ENCODE peak calls at places on chromosomes 12 and 14, in nine cellular contexts. V is A549, L is pancreas, T is AG04449, W is heart left ventricle, R is endodermal cell, O is fibroblast of lung, A is left lung, S is bronchial epithelial cell. M is an unnamed sample.
A peak's percentile ranks its signal among the peaks of the same experiment; 100 is the strongest.

GRCh38 chr12:27626239-27626638 is 70.0 kb upstream of the REP15 start:
- DNase-seq in W (no peak), A (no peak), S (peak; percentile 55), O (no peak), L (no peak), V (no peak), T (no peak), R (peak; percentile 70), M (no peak)

GRCh38 chr12:32756476-32757158 is 920 bp upstream of the YARS2 start:
- DNase-seq in O (peak; percentile 8), V (no peak), W (no peak), S (no peak), R (peak; percentile 63), T (no peak), L (no peak), A (no peak), M (no peak)

GRCh38 chr14:89669209-89669608 is 252.2 kb upstream of the FOXN3 start:
- DNase-seq in V (no peak), T (no peak), W (peak; percentile 31), S (no peak), R (no peak), L (peak; percentile 28), A (no peak), O (no peak), M (no peak)

GRCh38 chr14:51950007-51950406 is 39.3 kb upstream of the RTRAF start:
- DNase-seq in R (no peak), O (peak; percentile 20), A (no peak), S (no peak), L (no peak), T (no peak), W (no peak), V (no peak), M (peak; percentile 16)

GRCh38 chr14:73977896-73978295 is 27.8 kb downstream of the COQ6 start:
- DNase-seq in V (no peak), L (no peak), S (peak; percentile 5), A (no peak), W (no peak), O (peak; percentile 70), T (peak; percentile 23), R (no peak), M (peak; percentile 44)

GRCh38 chr14:31371651-31372050 is 48.7 kb downstream of the HEATR5A start:
- DNase-seq in L (no peak), W (no peak), T (no peak), R (no peak), V (no peak), O (no peak), A (no peak), S (no peak), M (no peak)

GRCh38 chr12:105357162-105357691 is 26.7 kb downstream of the C12orf75 start:
- DNase-seq in V (peak; percentile 60), S (peak; percentile 40), O (no peak), W (no peak), R (no peak), A (no peak), L (no peak), T (no peak), M (no peak)

GRCh38 chr12:58364389-58365086 is 423.2 kb downstream of the ATP23 start:
- DNase-seq in O (peak; percentile 98), R (no peak), T (peak; percentile 99), V (peak; percentile 77), S (peak; percentile 94), L (no peak), W (no peak), A (no peak), M (peak; percentile 97)

GRCh38 chr14:22391908-22392307 is 197.1 kb downstream of the DAD1 start:
- DNase-seq in S (peak; percentile 72), O (peak; percentile 70), T (no peak), R (peak; percentile 85), A (no peak), V (peak; percentile 67), W (peak; percentile 61), L (peak; percentile 55), M (peak; percentile 37)
- H3K4me3 ChIP-seq in S (no peak overlapping the region), O (no peak overlapping the region), T (no peak overlapping the region), R (no peak overlapping the region), A (no peak overlapping the region), V (no peak overlapping the region), W (no peak overlapping the region), L (no peak overlapping the region), M (no peak overlapping the region)

GRCh38 chr12:124499873-124500231 is 67.6 kb downstream of the NCOR2 start:
- DNase-seq in O (no peak), A (no peak), S (no peak), T (no peak), W (no peak), L (no peak), V (no peak), R (peak; percentile 73), M (no peak)

GRCh38 chr12:124498178-124498869 is 69.1 kb downstream of the NCOR2 start:
- DNase-seq in A (no peak), S (no peak), R (no peak), V (no peak), W (no peak), L (no peak), O (peak; percentile 94), T (no peak), M (peak; percentile 51)

GRCh38 chr12:124497658-124498057 is 69.8 kb downstream of the NCOR2 start:
- DNase-seq in O (peak; percentile 91), V (no peak), W (peak; percentile 85), L (peak; percentile 71), T (no peak), R (no peak), A (no peak), S (peak; percentile 74), M (peak; percentile 94)

GRCh38 chr12:124500232-124501079 is 67.0 kb downstream of the NCOR2 start:
- DNase-seq in W (no peak), O (no peak), A (peak; percentile 77), V (no peak), R (peak; percentile 94), L (no peak), S (peak; percentile 49), T (no peak), M (peak; percentile 35)

DNA sequence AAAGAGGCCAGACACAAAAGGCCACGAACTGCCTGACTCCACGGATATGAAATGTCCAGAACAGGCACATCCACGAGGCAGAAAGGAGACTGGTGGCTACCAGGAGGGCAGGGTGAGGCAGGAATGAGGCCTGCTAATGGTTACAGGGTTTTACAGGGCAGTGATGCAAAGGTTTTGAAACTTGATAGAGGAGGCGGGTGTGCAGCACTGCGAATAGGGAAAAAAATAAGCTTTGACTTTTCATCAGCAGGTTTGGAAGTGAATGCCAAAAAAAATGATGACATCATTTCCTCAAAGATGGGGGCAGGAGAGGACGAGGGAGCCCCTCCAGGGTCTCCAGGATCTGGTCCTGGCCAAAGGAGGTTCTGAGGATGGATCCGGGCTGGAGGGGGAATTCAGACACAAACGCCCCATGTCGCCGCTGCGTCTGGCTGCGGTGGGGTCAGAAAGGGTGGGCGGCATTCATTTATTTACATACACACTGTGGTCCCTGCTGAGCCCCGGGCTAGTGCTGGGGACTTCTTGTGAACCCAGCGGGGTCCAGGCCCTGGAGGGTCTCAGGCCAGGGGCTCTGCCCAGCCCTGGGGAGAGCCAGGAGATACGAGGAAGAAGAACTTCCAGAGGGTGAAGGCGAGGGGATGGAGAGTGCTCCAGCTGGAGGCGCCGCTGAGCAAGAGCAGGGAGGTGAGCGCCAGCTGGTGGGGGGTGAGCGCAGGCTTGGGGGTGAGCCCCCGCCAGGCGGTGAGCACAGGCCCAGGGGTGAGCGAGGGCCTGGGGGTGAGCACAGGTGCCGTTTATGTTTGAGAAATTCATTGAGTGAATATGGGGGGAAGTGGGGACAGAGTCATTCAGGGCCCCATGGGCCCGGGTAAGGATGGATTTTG is 68.3 kb downstream of the NCOR2 start:
- DNase-seq in S (peak; percentile 16), A (no peak), V (no peak), R (no peak), L (no peak), W (no peak), O (peak; percentile 59), T (no peak), M (peak; percentile 58)
- TF ChIP-seq CTCF in S (peak; percentile 9), A (no peak), V (no peak), R (peak; percentile 38), L (no peak), W (no peak), O (no peak), T (no peak), M (no peak)

GRCh38 chr12:89345830-89346740 is 6.2 kb downstream of the DUSP6 start:
- DNase-seq in L (peak; percentile 48), A (peak; percentile 78), T (no peak), O (peak; percentile 69), V (no peak), S (peak; percentile 80), W (peak; percentile 80), R (peak; percentile 96), M (peak; percentile 84)
- H3K4me3 ChIP-seq in L (no peak overlapping the region), A (no peak overlapping the region), T (no peak overlapping the region), O (no peak overlapping the region), V (no peak overlapping the region), S (no peak overlapping the region), W (peak overlapping the region; percentile 82), R (peak overlapping the region; percentile 72), M (no peak overlapping the region)

DNA sequence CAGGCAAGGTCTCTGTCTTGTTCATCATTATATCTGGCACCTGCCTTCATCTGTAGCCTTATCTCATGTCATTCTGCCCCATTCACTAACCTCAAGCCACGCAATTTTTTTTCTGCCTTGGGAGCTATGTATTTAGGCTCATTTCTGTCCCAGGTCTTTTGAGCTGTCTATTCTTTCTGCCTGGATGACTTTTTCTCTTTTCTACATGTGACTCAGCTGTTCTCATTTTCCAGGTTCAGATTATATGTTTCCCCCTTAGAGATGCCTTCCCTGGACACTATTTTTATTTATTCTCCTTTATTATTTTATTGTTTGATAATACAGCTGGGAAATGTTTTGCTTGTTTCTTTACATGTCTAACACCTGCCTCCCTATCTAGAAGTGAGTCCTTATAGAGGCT is 737.4 kb upstream of the TBX3 start:
- DNase-seq in S (no peak), R (no peak), O (no peak), V (no peak), T (no peak), W (no peak), A (no peak), L (no peak), M (no peak)
- TF ChIP-seq CTCF in S (no peak), R (no peak), O (no peak), V (no peak), T (no peak), W (no peak), A (no peak), L (no peak), M (no peak)

DNA sequence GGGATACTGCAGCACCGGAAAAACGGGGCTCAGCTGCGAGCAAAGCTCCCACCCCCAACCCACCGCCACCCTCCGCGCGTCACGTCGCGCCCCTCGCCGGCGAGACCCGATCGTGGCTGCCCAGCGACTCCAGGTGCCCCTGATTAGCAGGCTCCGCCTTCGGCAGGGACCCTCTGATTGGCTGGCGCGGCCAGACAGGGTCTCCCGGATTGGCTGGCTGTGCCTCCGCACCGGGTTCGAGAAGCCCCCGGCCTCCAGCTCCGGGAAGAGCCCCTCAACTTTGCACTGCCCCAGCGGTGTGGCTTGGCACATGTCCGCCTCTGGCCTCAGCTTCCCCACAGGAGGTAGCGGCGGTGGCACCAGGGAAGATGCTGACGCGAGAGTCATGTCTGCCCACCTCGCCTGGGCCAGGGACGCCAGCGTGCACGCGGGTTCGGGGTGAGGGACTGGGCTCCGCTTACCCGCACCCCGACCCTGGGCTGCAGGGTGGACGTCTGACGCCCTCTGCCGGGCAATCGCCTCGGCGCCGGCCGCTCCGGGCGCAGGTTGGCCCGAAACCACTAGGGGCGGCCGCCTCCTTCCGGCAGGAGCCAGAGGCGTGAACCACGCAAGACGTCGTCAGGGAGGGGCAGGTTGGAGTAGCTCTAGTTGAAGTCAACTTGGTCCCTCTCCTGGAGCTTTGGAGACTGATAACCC is 496 bp upstream of the RHOF start:
- DNase-seq in T (peak; percentile 69), O (peak; percentile 91), W (peak; percentile 88), A (peak; percentile 99), R (peak; percentile 100), L (peak; percentile 91), V (peak; percentile 96), S (peak; percentile 81), M (peak; percentile 98)
- H3K4me3 ChIP-seq in T (peak overlapping the region; percentile 59), O (peak overlapping the region; percentile 61), W (peak overlapping the region; percentile 53), A (peak overlapping the region; percentile 46), R (peak overlapping the region; percentile 81), L (peak overlapping the region; percentile 51), V (peak overlapping the region; percentile 96), S (peak overlapping the region; percentile 50), M (peak overlapping the region; percentile 56)

M was measured in foreskin fibroblast.